ENCODE peak calls at places on chromosome 2, in four cellular contexts. S, G, M and W are unnamed samples.

GRCh38 chr2:218879881-218880748 is 537 bp upstream of the WNT10A start:
- DNase-seq in M (peak), S (peak), G (no peak), W (no peak)

GRCh38 chr2:179107737-179108136 is 57.8 kb upstream of the CCDC141 start:
- DNase-seq in G (no peak), S (no peak), M (no peak), W (no peak)

GRCh38 chr2:102337012-102337411 is 18.6 kb upstream of the IL18R1 start:
- DNase-seq in G (no peak), M (no peak), S (no peak), W (no peak)

GRCh38 chr2:240739797-240740196 is 48.1 kb downstream of the AQP12A start:
- DNase-seq in G (no peak), M (no peak), S (no peak), W (no peak)

GRCh38 chr2:30178618-30179404 is 32.0 kb downstream of the YPEL5 start:
- DNase-seq in G (no peak), S (no peak), M (no peak), W (no peak)

GRCh38 chr2:208001924-208002323 is 23.4 kb downstream of the PLEKHM3 start:
- DNase-seq in M (no peak), G (no peak), S (no peak), W (no peak)

GRCh38 chr2:180763249-180763989 is 217.0 kb upstream of the UBE2E3 start:
- DNase-seq in S (no peak), M (no peak), G (no peak), W (no peak)

GRCh38 chr2:115161531-115162453 is 719.4 kb downstream of the DPP10 start:
- DNase-seq in S (no peak), M (peak), G (no peak), W (no peak)

GRCh38 chr2:162073776-162074578 is at the start of gene DPP4:
- DNase-seq in S (peak), M (peak), G (no peak), W (no peak)

GRCh38 chr2:80016166-80016565 is 288.4 kb downstream of the LRRTM1 start:
- DNase-seq in S (no peak), M (no peak), G (no peak), W (no peak)

GRCh38 chr2:231391981-231392380 is 3.5 kb upstream of the B3GNT7 start:
- DNase-seq in G (no peak), S (no peak), M (peak), W (no peak)

GRCh38 chr2:47221956-47222355 is 66.8 kb upstream of the STPG4 start:
- DNase-seq in G (no peak), M (no peak), S (no peak), W (peak)

GRCh38 chr2:133956434-133956935 is 297.4 kb upstream of the MGAT5 start:
- DNase-seq in S (no peak), G (no peak), M (no peak), W (no peak)

GRCh38 chr2:120391905-120392665 is 46.1 kb downstream of the INHBB start:
- DNase-seq in S (no peak), M (no peak), G (no peak), W (no peak)

GRCh38 chr2:19987936-19988335 is 2.0 kb downstream of the WDR35 start:
- DNase-seq in M (no peak), G (no peak), S (no peak), W (peak)

GRCh38 chr2:162582357-162582798 is 238.4 kb downstream of the GCA start:
- DNase-seq in G (no peak), S (no peak), M (peak), W (no peak)

GRCh38 chr2:36568533-36569246 is 29.3 kb downstream of the FEZ2 start:
- DNase-seq in G (no peak), M (no peak), S (no peak), W (no peak)

GRCh38 chr2:220302756-220303155 is 675.3 kb downstream of the SLC4A3 start:
- DNase-seq in S (no peak), M (no peak), G (no peak), W (no peak)

GRCh38 chr2:241280291-241280690 is 35.2 kb downstream of the HDLBP start:
- DNase-seq in G (no peak), M (no peak), S (no peak), W (no peak)

GRCh38 chr2:202036601-202037037 is 3.0 kb downstream of the FZD7 start:
- DNase-seq in M (peak), S (no peak), G (no peak), W (no peak)

GRCh38 chr2:233462202-233462785 is 104.3 kb downstream of the USP40 start:
- DNase-seq in M (no peak), S (no peak), G (no peak), W (no peak)

GRCh38 chr2:191311627-191312026 is 66.4 kb downstream of the MYO1B start:
- DNase-seq in G (no peak), S (no peak), M (no peak), W (no peak)

GRCh38 chr2:118085173-118086023 is 2.9 kb upstream of the INSIG2 start:
- DNase-seq in G (no peak), M (no peak), S (no peak), W (no peak)

GRCh38 chr2:216665240-216665639 is 30.1 kb downstream of the IGFBP5 start:
- DNase-seq in G (no peak), S (no peak), M (peak), W (no peak)

GRCh38 chr2:12501469-12502147 is 215.1 kb upstream of the TRIB2 start:
- DNase-seq in M (no peak), G (no peak), S (peak), W (no peak)

GRCh38 chr2:190947711-190948251 is 66.2 kb downstream of the STAT1 start:
- DNase-seq in M (no peak), G (no peak), S (no peak), W (no peak)

GRCh38 chr2:78020500-78020899 is 498.3 kb upstream of the LRRTM4 start:
- DNase-seq in G (no peak), M (no peak), S (no peak), W (no peak)

GRCh38 chr2:31729442-31730092 is 148.8 kb upstream of the SRD5A2 start:
- DNase-seq in M (peak), S (no peak), G (no peak), W (no peak)

GRCh38 chr2:218430721-218431120 is 11.8 kb downstream of the VIL1 start:
- DNase-seq in S (no peak), G (no peak), M (no peak), W (no peak)

GRCh38 chr2:714005-714741 is 37.0 kb upstream of the TMEM18 start:
- DNase-seq in S (peak), G (peak), M (peak), W (peak)

GRCh38 chr2:96689431-96689991 is 46.9 kb downstream of the FER1L5 start:
- DNase-seq in S (no peak), M (no peak), G (no peak), W (no peak)

GRCh38 chr2:26636935-26637334 is 4.2 kb downstream of the CIB4 start:
- DNase-seq in G (no peak), M (no peak), S (no peak), W (no peak)

GRCh38 chr2:11781624-11782023 is 35.2 kb downstream of the LPIN1 start:
- DNase-seq in G (no peak), S (no peak), M (no peak), W (no peak)

GRCh38 chr2:37375721-37376399 is 31.4 kb downstream of the QPCT start:
- DNase-seq in G (no peak), M (no peak), S (no peak), W (no peak)

GRCh38 chr2:190563109-190563508 is 28.6 kb upstream of the NEMP2 start:
- DNase-seq in S (peak), M (no peak), G (no peak), W (no peak)

GRCh38 chr2:102056079-102056581 is 64.4 kb downstream of the IL1R2 start:
- DNase-seq in S (no peak), G (no peak), M (no peak), W (no peak)

GRCh38 chr2:85843543-85843942 is 45.2 kb downstream of the ST3GAL5 start:
- DNase-seq in M (peak), G (no peak), S (peak), W (no peak)

GRCh38 chr2:187499941-187500532 is 52.0 kb upstream of the CALCRL start:
- DNase-seq in M (peak), S (peak), G (peak), W (peak)

GRCh38 chr2:121128741-121129659 is 156.0 kb downstream of the TFCP2L1 start:
- DNase-seq in S (no peak), G (peak), M (peak), W (peak)